ENCODE peak calls at places on chromosomes 7 and 10, in five cellular contexts. I is stomach, K is PC-3, W is body of pancreas, Z is cardiac muscle cell. U is an unnamed sample.

GRCh38 chr10:23368816-23369640 is 24.4 kb upstream of the C10orf67 start:
- DNase-seq in W (no peak), Z (no peak), K (no peak), I (no peak), U (peak; percentile 73)

GRCh38 chr7:20435305-20435704 is 104.6 kb downstream of the ITGB8 start:
- DNase-seq in W (peak; percentile 53), K (no peak), Z (peak; percentile 66), I (peak; percentile 28), U (no peak)

GRCh38 chr7:20542594-20542993 is 72.9 kb upstream of the ABCB5 start:
- DNase-seq in Z (no peak), I (no peak), K (peak; percentile 78), W (peak; percentile 29), U (no peak)

GRCh38 chr7:156493942-156494341 is 146.6 kb upstream of the RNF32 start:
- DNase-seq in K (peak; percentile 24), I (no peak), W (no peak), Z (no peak), U (no peak)

GRCh38 chr7:77351539-77352004 is 64.6 kb downstream of the GSAP start:
- DNase-seq in K (no peak), W (peak; percentile 23), Z (no peak), I (peak; percentile 30), U (peak; percentile 67)

GRCh38 chr10:18658301-18658991 is 785 bp upstream of the ARL5B start:
- DNase-seq in Z (no peak), K (no peak), I (no peak), W (peak; percentile 59), U (no peak)

GRCh38 chr7:108335264-108335918 is 120.8 kb downstream of the NRCAM start:
- DNase-seq in W (peak; percentile 51), I (no peak), Z (peak; percentile 42), K (no peak), U (no peak)

GRCh38 chr7:84477786-84478405 is 283.3 kb upstream of the SEMA3A start:
- DNase-seq in W (no peak), I (no peak), K (no peak), Z (no peak), U (no peak)

GRCh38 chr7:118872568-118872967 is 648.1 kb downstream of the ANKRD7 start:
- DNase-seq in Z (no peak), K (peak; percentile 41), I (no peak), W (no peak), U (no peak)

GRCh38 chr7:24734306-24734705 is 23.0 kb downstream of the GSDME start:
- DNase-seq in W (no peak), K (no peak), I (no peak), Z (no peak), U (no peak)

GRCh38 chr7:81210092-81211064 is 291.5 kb upstream of the SEMA3C start:
- DNase-seq in I (no peak), Z (no peak), K (peak; percentile 54), W (no peak), U (no peak)

GRCh38 chr7:68334613-68335303 is 1263.5 kb upstream of the AUTS2 start:
- DNase-seq in I (no peak), K (no peak), Z (no peak), W (no peak), U (no peak)

GRCh38 chr7:48170506-48170905 is 752 bp upstream of the ABCA13 start:
- DNase-seq in Z (no peak), W (no peak), I (no peak), K (no peak), U (no peak)

GRCh38 chr10:485776-486572 is 203.5 kb downstream of the DIP2C start:
- DNase-seq in K (no peak), I (peak; percentile 23), Z (no peak), W (no peak), U (no peak)

GRCh38 chr10:71561003-71561577 is 158.5 kb downstream of the C10orf105 start:
- DNase-seq in W (no peak), K (no peak), Z (no peak), I (no peak), U (no peak)

GRCh38 chr7:128876978-128877755 is 14.5 kb downstream of the ATP6V1F start:
- DNase-seq in I (no peak), W (no peak), Z (no peak), K (no peak), U (no peak)

GRCh38 chr7:155562106-155562505 is 15.7 kb upstream of the CNPY1 start:
- DNase-seq in W (no peak), Z (no peak), I (no peak), K (no peak), U (no peak)

GRCh38 chr7:22190736-22191135 is 166.2 kb downstream of the RAPGEF5 start:
- DNase-seq in I (no peak), K (no peak), Z (no peak), W (no peak), U (no peak)

GRCh38 chr10:132384618-132385510 is 12.1 kb upstream of the PWWP2B start:
- DNase-seq in K (no peak), W (peak; percentile 2), Z (no peak), I (no peak), U (no peak)
- H3K4me1 ChIP-seq in K (no peaks in the 10 kb centered on the region), W (peaks cover 16% of the 10 kb centered on the region), Z (peaks cover 12% of the 10 kb centered on the region), I (peaks cover 10% of the 10 kb centered on the region), U (peaks cover 6% of the 10 kb centered on the region)

DNA sequence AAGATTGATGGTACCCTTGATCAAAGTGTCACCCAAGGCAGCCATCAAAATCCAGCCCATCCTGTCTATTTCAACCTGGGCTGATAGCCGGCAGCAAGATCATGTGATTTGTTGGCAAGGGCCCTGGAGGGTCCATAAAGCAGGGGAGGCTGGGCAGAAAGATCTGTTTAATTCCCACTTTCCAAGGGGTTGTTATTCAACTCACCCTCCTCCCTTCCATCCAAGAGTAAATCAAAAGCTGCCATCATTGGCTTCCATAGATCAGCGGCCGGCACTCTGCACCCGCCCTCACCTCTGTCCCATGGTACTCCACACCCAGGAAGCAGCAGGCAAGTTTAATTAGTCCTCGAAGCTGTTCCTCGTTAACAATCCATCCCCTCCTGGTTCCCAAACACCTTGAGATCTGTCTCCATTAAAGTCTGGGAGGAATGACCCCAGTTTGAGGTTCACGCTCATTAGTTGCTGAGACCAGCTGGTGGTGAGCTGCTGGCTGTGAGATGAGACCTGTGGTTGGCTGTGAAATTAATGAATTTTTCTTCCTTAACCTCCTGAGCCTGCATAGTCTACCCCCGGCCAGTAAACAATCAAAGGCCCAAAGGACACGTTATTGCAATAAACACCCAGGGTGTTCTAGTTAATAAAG is 120.6 kb upstream of the CHST15 start:
- DNase-seq in Z (no peak), I (no peak), W (no peak), K (no peak), U (no peak)
- H3K4me3 ChIP-seq in Z (no peak overlapping the region), I (no peak overlapping the region), W (no peak overlapping the region), K (no peak overlapping the region), U (no peak overlapping the region)

GRCh38 chr10:13815766-13816165 is 229.0 kb downstream of the PRPF18 start:
- DNase-seq in Z (no peak), I (no peak), W (no peak), K (peak; percentile 46), U (no peak)
- H3K4me1 ChIP-seq in Z (peaks cover 2% of the 10 kb centered on the region), I (peaks cover 4% of the 10 kb centered on the region), W (peaks cover 8% of the 10 kb centered on the region), K (no peaks in the 10 kb centered on the region), U (no peaks in the 10 kb centered on the region)

GRCh38 chr10:102581401-102581800 is 62.9 kb upstream of the TRIM8 start:
- DNase-seq in Z (no peak), W (no peak), K (no peak), I (no peak), U (no peak)

GRCh38 chr10:102580230-102580629 is 64.0 kb upstream of the TRIM8 start:
- DNase-seq in K (no peak), W (no peak), Z (no peak), I (no peak), U (no peak)

GRCh38 chr10:102578782-102579181 is 65.5 kb upstream of the TRIM8 start:
- DNase-seq in W (no peak), I (no peak), Z (no peak), K (no peak), U (no peak)

GRCh38 chr10:102582181-102582580 is 62.1 kb upstream of the TRIM8 start:
- DNase-seq in K (no peak), W (no peak), I (no peak), Z (no peak), U (no peak)

GRCh38 chr10:102579206-102579790 is 65.0 kb upstream of the TRIM8 start:
- DNase-seq in K (no peak), I (no peak), W (no peak), Z (no peak), U (no peak)
- H3K4me3 ChIP-seq in K (no peak overlapping the region), I (no peak overlapping the region), W (no peak overlapping the region), Z (no peak overlapping the region), U (no peak overlapping the region)

GRCh38 chr7:100477871-100478248 is 1.2 kb downstream of the TSC22D4 start:
- DNase-seq in W (no peak), K (no peak), I (no peak), Z (no peak), U (no peak)

GRCh38 chr7:100481466-100481865 is 2.3 kb upstream of the NYAP1 start:
- DNase-seq in K (no peak), I (no peak), Z (no peak), W (no peak), U (no peak)

GRCh38 chr7:100476903-100477870 is 1.8 kb downstream of the TSC22D4 start:
- DNase-seq in K (no peak), I (no peak), W (no peak), Z (no peak), U (peak; percentile 61)

GRCh38 chr7:100476108-100476780 is 2.8 kb downstream of the TSC22D4 start:
- DNase-seq in W (no peak), I (no peak), Z (peak; percentile 37), K (no peak), U (no peak)

GRCh38 chr7:100478966-100479660 is at the start of gene TSC22D4:
- DNase-seq in W (peak; percentile 96), Z (peak; percentile 96), K (peak; percentile 82), I (peak; percentile 96), U (peak; percentile 87)
- H3K4me1 ChIP-seq in W (peaks cover 44% of the 10 kb centered on the region), Z (peaks cover 32% of the 10 kb centered on the region), K (peaks cover 11% of the 10 kb centered on the region), I (peaks cover 43% of the 10 kb centered on the region), U (peaks cover 51% of the 10 kb centered on the region)

GRCh38 chr7:96707901-96708774 is 1.5 kb downstream of the SEM1 start:
- DNase-seq in I (no peak), W (no peak), K (peak; percentile 36), Z (no peak), U (no peak)
- H3K4me3 ChIP-seq in I (peak overlapping the region; percentile 81), W (no peak overlapping the region), K (peak overlapping the region; percentile 92), Z (peak overlapping the region; percentile 86), U (peak overlapping the region; percentile 70)

DNA sequence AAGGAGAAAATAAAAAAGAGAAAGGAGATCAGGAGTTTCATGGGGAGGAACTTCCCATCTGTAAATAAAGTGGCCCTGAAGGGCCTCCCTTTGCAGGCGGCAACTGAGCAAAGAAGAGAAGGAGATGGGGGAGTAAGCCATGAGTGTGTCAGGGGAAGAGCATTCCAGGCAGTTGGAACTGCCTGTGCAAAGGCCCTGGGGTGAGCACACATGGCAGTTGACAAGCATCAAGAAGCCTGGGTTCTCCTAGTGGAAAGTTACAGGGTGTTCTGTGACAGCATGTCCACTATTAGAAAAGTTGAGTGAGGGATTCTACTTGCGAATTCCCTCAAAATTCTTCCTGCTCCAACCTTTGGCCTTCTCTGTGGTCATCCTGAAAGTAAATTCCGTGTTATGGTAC is 30.9 kb downstream of the TSPAN15 start:
- DNase-seq in Z (no peak), K (no peak), I (no peak), W (no peak), U (no peak)
- H3K4me1 ChIP-seq in Z (peaks cover 61% of the 10 kb centered on the region), K (no peaks in the 10 kb centered on the region), I (peaks cover 39% of the 10 kb centered on the region), W (peaks cover 17% of the 10 kb centered on the region), U (no peaks in the 10 kb centered on the region)

U was measured in naive thymus-derived CD4-positive, alpha-beta T cell.